ENCODE peak calls at places on chromosomes 5 and 9, in seven cellular contexts. F, Z, V, N, D, K and P are unnamed samples.

GRCh38 chr5:7419367-7419766 is 23.4 kb downstream of the ADCY2 start:
- DNase-seq in F (no peak), Z (no peak), V (no peak), N (no peak), D (no peak), K (no peak), P (no peak)

GRCh38 chr9:131986089-131986488 is 93.6 kb downstream of the MED27 start:
- DNase-seq in F (no peak), Z (peak), V (no peak), N (no peak), D (no peak), K (no peak), P (no peak)

GRCh38 chr5:3139596-3139995 is 388.1 kb upstream of the IRX2 start:
- DNase-seq in F (no peak), Z (no peak), V (no peak), N (no peak), D (peak), K (no peak), P (no peak)

GRCh38 chr9:83238871-83239624 is 176.1 kb upstream of the RASEF start:
- DNase-seq in F (peak), Z (no peak), V (no peak), N (no peak), D (no peak), K (no peak), P (no peak)

GRCh38 chr5:162052671-162053070 is 14.9 kb upstream of the GABRG2 start:
- DNase-seq in F (no peak), Z (no peak), V (no peak), N (no peak), D (no peak), K (no peak), P (no peak)

GRCh38 chr5:104628906-104629305 is 1066.3 kb upstream of the NUDT12 start:
- DNase-seq in F (no peak), Z (peak), V (no peak), N (no peak), D (no peak), K (no peak), P (no peak)

GRCh38 chr5:170219615-170220014 is 13.2 kb upstream of the C5orf58 start:
- DNase-seq in F (no peak), Z (peak), V (no peak), N (no peak), D (peak), K (no peak), P (no peak)

GRCh38 chr5:129670944-129671343 is 77.0 kb upstream of the MINAR2 start:
- DNase-seq in F (no peak), Z (peak), V (no peak), N (no peak), D (peak), K (no peak), P (no peak)

GRCh38 chr9:76913467-76913866 is 7.6 kb upstream of the PRUNE2 start:
- DNase-seq in F (no peak), Z (peak), V (no peak), N (no peak), D (no peak), K (no peak), P (no peak)

GRCh38 chr5:171309526-171310333 is 682 bp downstream of the TLX3 start:
- DNase-seq in F (no peak), Z (no peak), V (no peak), N (no peak), D (peak), K (no peak), P (no peak)

GRCh38 chr5:40394715-40395114 is 285.0 kb upstream of the PTGER4 start:
- DNase-seq in F (no peak), Z (no peak), V (no peak), N (no peak), D (no peak), K (no peak), P (no peak)

DNA sequence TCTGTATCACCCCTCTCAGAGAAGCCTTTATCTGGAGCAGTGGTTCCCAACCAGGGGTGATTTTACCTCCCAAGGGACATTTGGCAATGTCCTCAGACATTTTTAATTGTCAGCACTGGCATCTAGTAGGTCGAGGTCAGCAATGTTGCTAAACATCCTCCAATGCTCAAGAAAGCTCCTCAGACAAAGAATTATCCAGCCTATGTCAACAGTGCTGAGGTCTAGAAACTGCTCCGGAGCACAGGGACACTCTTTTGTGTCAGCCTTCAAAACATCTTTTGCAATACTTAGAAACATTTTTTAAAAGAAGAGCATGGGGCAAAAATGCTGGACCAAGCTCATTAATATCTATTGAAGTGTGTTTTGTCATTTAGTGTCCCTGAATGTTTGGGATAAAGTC is 193.8 kb downstream of the CD180 start:
- DNase-seq in F (peak), Z (no peak), V (no peak), N (no peak), D (no peak), K (no peak), P (no peak)
- TF ChIP-seq CTCF in F (no peak), Z (no peak), V (no peak), N (no peak), D (no peak), K (no peak), P (no peak)

GRCh38 chr5:72523960-72524582 is 16.9 kb upstream of the ZNF366 start:
- DNase-seq in F (peak), Z (peak), V (no peak), N (no peak), D (peak), K (peak), P (no peak)
- TF ChIP-seq CTCF in F (peak), Z (peak), V (no peak), N (peak), D (peak), K (peak), P (peak)

DNA sequence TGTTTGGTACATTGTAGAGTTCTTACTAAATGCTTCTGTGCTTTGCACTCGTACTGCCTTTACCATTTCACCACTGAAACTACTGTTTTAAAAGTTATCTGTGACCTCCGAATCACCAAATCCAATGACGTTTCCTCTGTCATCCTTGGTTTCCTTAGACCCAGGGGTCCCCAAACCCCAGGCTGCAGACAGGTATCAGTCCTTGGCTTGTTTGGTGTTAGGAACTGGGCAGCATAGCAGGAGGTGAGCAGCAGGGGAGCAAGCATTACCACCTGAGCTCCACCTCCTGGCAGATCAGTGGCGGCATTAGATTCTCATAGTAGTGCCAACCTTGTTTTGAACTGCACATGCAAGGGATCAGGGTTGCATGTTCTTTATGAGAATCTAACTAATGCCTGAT is 26.8 kb upstream of the APC start:
- DNase-seq in F (no peak), Z (no peak), V (no peak), N (no peak), D (no peak), K (no peak), P (no peak)
- TF ChIP-seq CTCF in F (no peak), Z (no peak), V (no peak), N (no peak), D (no peak), K (peak), P (no peak)

DNA sequence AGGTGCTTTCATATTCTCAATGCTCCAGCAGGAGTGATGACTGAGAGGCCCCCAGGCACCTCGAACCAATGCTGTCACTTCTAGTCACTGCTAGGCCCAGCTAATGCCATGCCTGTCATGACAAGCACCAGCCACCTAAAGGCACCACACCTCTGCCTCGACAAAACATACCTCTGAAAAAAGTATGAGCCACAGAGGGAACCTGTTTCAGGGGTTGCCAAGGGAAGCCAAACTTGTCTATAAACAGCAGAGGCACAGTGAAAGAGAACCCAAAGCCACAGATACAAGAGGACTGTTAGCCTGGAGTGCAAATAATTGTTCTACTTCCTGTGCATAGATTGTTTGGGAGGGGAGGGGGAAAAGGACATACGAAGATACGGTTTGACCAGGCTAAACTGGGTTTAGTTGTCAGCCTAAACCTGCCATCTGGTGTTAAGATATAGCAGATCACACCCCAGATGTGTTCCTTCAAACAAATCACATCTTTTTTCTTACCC is 45.9 kb downstream of the BNC2 start:
- DNase-seq in F (no peak), Z (peak), V (no peak), N (no peak), D (peak), K (no peak), P (no peak)
- TF ChIP-seq CTCF in F (no peak), Z (peak), V (no peak), N (no peak), D (no peak), K (peak), P (no peak)

GRCh38 chr5:944992-945685 is 52.5 kb downstream of the TRIP13 start:
- DNase-seq in F (no peak), Z (no peak), V (no peak), N (no peak), D (no peak), K (no peak), P (no peak)

GRCh38 chr5:944621-944927 is 51.9 kb downstream of the TRIP13 start:
- DNase-seq in F (no peak), Z (no peak), V (no peak), N (no peak), D (no peak), K (no peak), P (no peak)

GRCh38 chr5:943874-944620 is 51.4 kb downstream of the TRIP13 start:
- DNase-seq in F (no peak), Z (no peak), V (no peak), N (peak), D (no peak), K (no peak), P (no peak)

GRCh38 chr5:945691-946541 is 53.2 kb downstream of the TRIP13 start:
- DNase-seq in F (no peak), Z (no peak), V (no peak), N (no peak), D (no peak), K (no peak), P (no peak)

DNA sequence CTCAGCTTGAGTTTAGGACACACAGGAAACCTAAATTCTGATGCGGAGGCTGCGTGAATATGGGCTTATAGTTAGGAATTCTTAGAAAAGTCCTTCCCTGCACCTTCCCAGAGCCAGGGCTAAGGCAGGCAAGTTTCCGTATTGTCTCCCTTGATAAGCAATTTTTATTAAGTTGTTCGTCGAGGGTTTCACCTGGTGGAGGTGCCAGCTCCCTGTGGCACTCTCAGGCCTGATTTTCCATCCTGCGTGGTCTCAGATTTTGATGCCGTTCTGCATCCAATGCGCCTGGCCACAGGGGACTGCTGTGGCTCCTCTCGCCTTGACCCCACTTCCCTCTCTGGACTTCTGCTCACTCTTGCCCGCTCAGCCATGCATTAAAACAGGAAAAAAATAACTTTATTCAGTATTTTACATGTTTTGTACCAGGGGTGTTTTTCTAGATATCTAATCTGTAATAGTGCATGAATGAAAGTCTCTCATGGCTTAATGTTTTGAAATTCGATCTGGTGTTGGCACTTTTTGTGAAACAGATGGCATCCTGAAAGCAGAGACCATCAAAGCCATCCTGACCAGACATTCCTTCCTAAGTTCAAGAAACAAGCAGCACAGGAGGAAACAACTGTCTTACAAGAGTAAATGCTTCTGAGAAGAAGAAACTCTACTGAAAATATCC is 50.7 kb downstream of the TRIP13 start:
- DNase-seq in F (no peak), Z (no peak), V (no peak), N (no peak), D (no peak), K (no peak), P (no peak)
- TF ChIP-seq CTCF in F (no peak), Z (no peak), V (no peak), N (no peak), D (no peak), K (no peak), P (no peak)

DNA sequence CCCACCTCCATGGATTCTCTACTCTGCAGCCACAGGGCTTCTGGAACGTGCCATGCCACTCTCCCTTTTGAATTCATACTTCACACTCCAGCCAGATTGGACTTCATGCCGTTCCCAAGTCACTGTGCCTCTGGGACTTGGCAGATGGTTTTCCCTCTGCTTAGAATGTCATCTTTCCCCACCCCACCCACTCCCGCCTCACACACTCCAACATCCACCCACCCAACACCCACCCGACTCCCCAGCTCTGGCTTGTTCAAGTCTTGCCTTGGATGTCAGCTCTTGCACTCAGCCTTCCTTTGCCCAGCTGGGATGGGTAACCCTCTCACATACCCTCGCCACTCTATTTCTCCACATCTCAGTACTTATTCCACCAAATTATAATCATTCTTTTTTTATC is 142.1 kb upstream of the DHFR start:
- DNase-seq in F (no peak), Z (no peak), V (no peak), N (no peak), D (no peak), K (no peak), P (no peak)
- TF ChIP-seq CTCF in F (no peak), Z (no peak), V (no peak), N (no peak), D (no peak), K (no peak), P (no peak)

DNA sequence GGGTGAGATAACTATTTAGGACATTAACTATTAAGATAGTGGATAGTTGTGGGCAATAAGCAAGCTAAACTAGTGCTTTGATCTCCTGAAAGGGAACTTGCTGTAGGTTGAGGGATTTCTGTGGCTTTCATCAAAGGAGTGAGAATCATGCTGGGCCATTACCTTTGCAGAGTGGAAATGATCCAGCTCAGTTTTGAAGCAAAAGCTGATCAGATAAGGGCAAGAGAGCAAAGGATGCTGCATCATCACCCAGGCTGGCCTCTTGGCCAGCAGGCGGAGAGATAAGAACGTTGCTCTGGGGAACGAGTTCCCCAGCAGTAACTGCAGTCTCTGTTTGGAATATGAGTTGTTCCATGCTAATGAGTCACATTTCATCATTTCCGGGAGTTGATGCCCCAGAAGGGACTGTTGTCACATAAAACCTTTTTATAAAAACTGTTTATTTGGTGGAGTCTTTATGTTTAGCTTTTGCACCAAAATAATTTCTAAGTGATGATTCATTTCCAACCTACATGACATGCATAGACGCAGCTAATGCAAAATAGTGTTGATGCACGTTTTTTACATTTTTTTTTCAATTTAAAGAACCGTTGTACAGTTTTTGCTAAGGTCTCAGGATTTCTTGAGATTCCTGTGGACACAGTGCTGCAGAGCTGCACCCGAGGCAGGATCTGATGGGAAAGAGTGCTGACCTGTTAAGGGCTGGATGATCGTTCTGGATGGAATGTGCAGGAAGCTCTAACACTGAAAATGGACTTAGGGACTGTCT is 99.3 kb downstream of the ACTBL2 start:
- DNase-seq in F (peak), Z (peak), V (no peak), N (no peak), D (peak), K (no peak), P (no peak)
- TF ChIP-seq CTCF in F (no peak), Z (peak), V (no peak), N (no peak), D (no peak), K (no peak), P (peak)